ENCODE peak calls at places on chromosomes 7 and 10, in seven cellular contexts. F, H, V, X, T, W and Q are unnamed samples.

GRCh38 chr7:37142943-37143342 is 305.7 kb downstream of the ELMO1 start:
- DNase-seq in V (no peak), X (no peak), W (no peak), F (no peak), T (no peak), H (no peak), Q (no peak)

GRCh38 chr10:122126763-122127659 is 138.0 kb downstream of the TACC2 start:
- DNase-seq in T (peak; percentile 91), W (peak; percentile 78), H (peak; percentile 97), V (peak; percentile 89), X (no peak), F (no peak), Q (peak; percentile 92)

GRCh38 chr7:31084226-31084625 is 32.1 kb downstream of the ADCYAP1R1 start:
- DNase-seq in X (no peak), T (no peak), F (no peak), V (no peak), H (no peak), W (no peak), Q (no peak)

GRCh38 chr10:24518981-24519597 is 204.6 kb downstream of the ARHGAP21 start:
- DNase-seq in T (peak; percentile 67), F (peak; percentile 77), X (peak; percentile 40), W (peak; percentile 60), H (peak; percentile 60), V (peak; percentile 57), Q (peak; percentile 79)

GRCh38 chr7:11328309-11328708 is 354.6 kb downstream of the PHF14 start:
- DNase-seq in H (no peak), W (no peak), X (no peak), T (no peak), V (peak; percentile 58), F (no peak), Q (no peak)

GRCh38 chr7:32102432-32102851 is 32.2 kb upstream of the PDE1C start:
- DNase-seq in V (no peak), T (no peak), W (no peak), H (no peak), F (no peak), X (no peak), Q (no peak)

GRCh38 chr10:16565604-16566003 is 43.9 kb upstream of the C1QL3 start:
- DNase-seq in F (no peak), W (no peak), T (peak; percentile 5), V (no peak), H (no peak), X (no peak), Q (peak; percentile 2)

GRCh38 chr7:99201027-99201426 is 6.9 kb downstream of the KPNA7 start:
- DNase-seq in X (no peak), V (peak; percentile 83), F (no peak), H (peak; percentile 93), W (no peak), T (peak; percentile 81), Q (peak; percentile 75)

GRCh38 chr10:45515630-45516029 is 141.6 kb downstream of the ALOX5 start:
- DNase-seq in T (no peak), X (no peak), W (no peak), F (no peak), H (no peak), V (no peak), Q (no peak)

GRCh38 chr10:58791137-58791536 is 278.5 kb downstream of the BICC1 start:
- DNase-seq in F (no peak), H (peak; percentile 55), T (peak; percentile 64), W (no peak), V (no peak), X (no peak), Q (peak; percentile 85)

GRCh38 chr7:124183649-124184048 is 150.8 kb upstream of the TMEM229A start:
- DNase-seq in F (no peak), W (no peak), V (no peak), H (no peak), X (no peak), T (no peak), Q (no peak)

GRCh38 chr7:152865461-152865860 is 105.9 kb downstream of the ACTR3B start:
- DNase-seq in F (no peak), W (no peak), H (no peak), V (no peak), X (no peak), T (no peak), Q (no peak)

GRCh38 chr7:87363342-87363741 is 17.9 kb downstream of the CROT start:
- DNase-seq in F (no peak), T (no peak), X (no peak), V (no peak), W (no peak), H (no peak), Q (no peak)

GRCh38 chr10:44706745-44707144 is 204.4 kb upstream of the TMEM72 start:
- DNase-seq in H (peak; percentile 98), T (peak; percentile 99), X (no peak), V (peak; percentile 95), F (no peak), W (no peak), Q (peak; percentile 97)

GRCh38 chr7:11206131-11206921 is 232.7 kb downstream of the PHF14 start:
- DNase-seq in T (no peak), H (no peak), F (no peak), W (no peak), V (no peak), X (no peak), Q (no peak)

GRCh38 chr7:76201732-76202665 is at the start of gene SRRM3:
- DNase-seq in H (peak; percentile 72), W (peak; percentile 67), V (peak; percentile 22), T (peak; percentile 67), F (peak; percentile 74), X (no peak), Q (peak; percentile 68)

GRCh38 chr10:46006219-46006618 is 24.2 kb downstream of the NCOA4 start:
- DNase-seq in X (no peak), V (no peak), T (peak; percentile 82), F (no peak), W (no peak), H (peak; percentile 84), Q (peak; percentile 64)

GRCh38 chr7:151225948-151226510 is 976 bp downstream of the ABCF2 start:
- DNase-seq in F (no peak), T (peak; percentile 40), V (no peak), H (no peak), X (no peak), W (no peak), Q (no peak)

GRCh38 chr7:50832744-50833143 is 50.0 kb upstream of the GRB10 start:
- DNase-seq in X (no peak), W (no peak), T (peak; percentile 41), V (peak; percentile 43), F (no peak), H (peak; percentile 89), Q (peak; percentile 30)

GRCh38 chr10:122475581-122475980 is 14.2 kb downstream of the HTRA1 start:
- DNase-seq in H (peak; percentile 39), W (no peak), F (no peak), X (no peak), V (no peak), T (no peak), Q (peak; percentile 40)

GRCh38 chr7:140697447-140698143 is 1.1 kb downstream of the NDUFB2 start:
- DNase-seq in T (peak; percentile 54), V (no peak), W (no peak), H (peak; percentile 64), X (no peak), F (no peak), Q (peak; percentile 41)

GRCh38 chr10:31099664-31100063 is 68.0 kb upstream of the ZNF438 start:
- DNase-seq in T (no peak), W (no peak), F (peak; percentile 67), X (no peak), V (no peak), H (peak; percentile 36), Q (no peak)

GRCh38 chr7:106731637-106732036 is 70.7 kb upstream of the CCDC71L start:
- DNase-seq in F (no peak), H (no peak), W (no peak), X (no peak), V (no peak), T (no peak), Q (no peak)

GRCh38 chr7:2566348-2566889 is 7.6 kb downstream of the IQCE start:
- DNase-seq in V (no peak), F (no peak), H (no peak), X (no peak), W (no peak), T (peak; percentile 6), Q (no peak)

GRCh38 chr7:2568521-2569223 is 9.9 kb downstream of the IQCE start:
- DNase-seq in H (no peak), W (no peak), F (no peak), V (no peak), T (no peak), X (no peak), Q (no peak)

GRCh38 chr7:2566890-2567662 is 8.3 kb downstream of the IQCE start:
- DNase-seq in T (peak; percentile 16), W (no peak), F (peak; percentile 52), X (no peak), H (no peak), V (no peak), Q (peak; percentile 43)

GRCh38 chr7:2569421-2569820 is 10.6 kb downstream of the IQCE start:
- DNase-seq in F (no peak), V (no peak), W (no peak), T (no peak), H (no peak), X (no peak), Q (no peak)

GRCh38 chr7:2567663-2568238 is 9.0 kb downstream of the IQCE start:
- DNase-seq in H (peak; percentile 38), X (no peak), W (no peak), F (no peak), T (peak; percentile 61), V (peak; percentile 28), Q (peak; percentile 70)
- TF ChIP-seq CTCF in H (peak; percentile 56), X (peak; percentile 72), W (peak; percentile 20), F (no peak), T (peak; percentile 66), V (peak; percentile 77), Q (peak; percentile 76)

GRCh38 chr10:71312840-71313789 is 5.9 kb upstream of the SLC29A3 start:
- DNase-seq in T (peak; percentile 86), V (peak; percentile 9), F (peak; percentile 50), H (peak; percentile 60), W (peak; percentile 41), X (peak; percentile 64), Q (peak; percentile 85)
- H3K4me3 ChIP-seq in T (no peak overlapping the region), V (no peak overlapping the region), F (no peak overlapping the region), H (no peak overlapping the region), W (no peak overlapping the region), X (no peak overlapping the region), Q (no peak overlapping the region)

DNA sequence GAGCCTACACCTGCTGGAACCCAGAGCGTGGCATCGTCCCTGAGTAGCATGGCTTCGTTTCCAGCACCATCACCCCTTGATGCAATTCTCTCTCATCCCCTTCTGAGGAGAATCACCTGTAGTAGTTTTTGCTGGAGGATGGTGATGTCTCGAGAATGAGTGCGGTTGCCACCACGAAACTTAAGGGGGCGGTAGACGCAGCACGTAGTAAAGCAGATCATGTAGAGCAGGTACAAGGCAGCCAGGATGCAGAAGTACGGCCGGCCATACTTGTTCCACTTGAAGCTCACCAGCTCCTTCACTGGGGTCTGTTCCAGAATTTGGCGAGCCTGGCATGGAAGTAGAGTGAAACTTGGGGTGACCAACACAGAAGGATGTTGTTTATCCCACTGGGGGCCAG is 8.1 kb downstream of the TRPV5 start:
- DNase-seq in T (no peak), F (no peak), V (no peak), X (no peak), W (no peak), H (no peak), Q (no peak)
- TF ChIP-seq CTCF in T (no peak), F (no peak), V (no peak), X (peak; percentile 44), W (no peak), H (no peak), Q (no peak)

DNA sequence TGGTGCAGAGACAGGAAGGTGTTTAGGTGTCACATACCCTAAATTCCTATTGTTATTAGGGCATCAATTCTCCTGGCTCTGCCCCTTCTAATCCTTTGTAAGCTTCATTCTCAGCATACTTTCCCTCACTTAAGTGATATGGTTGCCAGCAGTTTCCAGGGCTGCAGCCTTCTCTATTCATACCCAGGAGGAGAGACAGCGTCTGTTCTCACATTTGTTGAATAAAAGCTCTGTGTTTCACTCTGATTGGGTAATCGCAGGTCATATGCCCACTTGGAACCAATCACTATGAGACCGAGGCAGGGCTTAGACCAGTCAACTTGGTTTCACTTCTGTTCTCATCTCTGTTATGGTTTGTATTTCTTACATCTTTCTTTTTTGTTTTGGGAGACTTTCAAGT is 109.6 kb upstream of the MTPN start:
- DNase-seq in F (no peak), V (peak; percentile 69), T (peak; percentile 86), W (peak; percentile 81), H (peak; percentile 85), X (no peak), Q (peak; percentile 94)
- H3K4me3 ChIP-seq in F (no peak overlapping the region), V (peak overlapping the region; percentile 38), T (peak overlapping the region; percentile 41), W (no peak overlapping the region), H (peak overlapping the region; percentile 40), X (no peak overlapping the region), Q (peak overlapping the region; percentile 49)